ENCODE peak calls at places on chromosomes 2 and 18, in six cellular contexts. One of them, this sample, is unnamed.

GRCh38 chr18:10475633-10476388 is 21.4 kb downstream of the APCDD1 start:
- DNase-seq in GM12878: no peak
- DNase-seq in HepG2: no peak
- DNase-seq in H1: no peak
- DNase-seq in SK-N-SH: no peak
- DNase-seq in K562: no peak
- DNase-seq in this sample: no peak

GRCh38 chr2:129201636-129202035 is 777.8 kb upstream of the RAB6C start:
- DNase-seq in K562: no peak
- DNase-seq in HepG2: no peak
- DNase-seq in GM12878: no peak
- DNase-seq in H1: no peak
- DNase-seq in SK-N-SH: no peak
- DNase-seq in this sample: no peak

GRCh38 chr2:201696151-201696659 is 2.2 kb downstream of the MPP4 start:
- DNase-seq in HepG2: no peak
- DNase-seq in H1: no peak
- DNase-seq in GM12878: no peak
- DNase-seq in K562: no peak
- DNase-seq in SK-N-SH: no peak
- DNase-seq in this sample: no peak

GRCh38 chr18:4549164-4549920 is 94.2 kb upstream of the DLGAP1 start:
- DNase-seq in HepG2: no peak
- DNase-seq in K562: no peak
- DNase-seq in GM12878: no peak
- DNase-seq in SK-N-SH: no peak
- DNase-seq in H1: no peak
- DNase-seq in this sample: no peak

GRCh38 chr2:113178891-113179290 is 5.1 kb downstream of the PSD4 start:
- DNase-seq in H1: no peak
- DNase-seq in SK-N-SH: no peak
- DNase-seq in HepG2: no peak
- DNase-seq in K562: no peak
- DNase-seq in GM12878: no peak
- DNase-seq in this sample: no peak

GRCh38 chr2:156356006-156356764 is 23.7 kb upstream of the NR4A2 start:
- DNase-seq in K562: no peak
- DNase-seq in SK-N-SH: no peak
- DNase-seq in GM12878: no peak
- DNase-seq in HepG2: no peak
- DNase-seq in H1: no peak
- DNase-seq in this sample: no peak

GRCh38 chr2:162521871-162522655 is 178.1 kb downstream of the GCA start:
- DNase-seq in HepG2: no peak
- DNase-seq in SK-N-SH: no peak
- DNase-seq in K562: no peak
- DNase-seq in GM12878: no peak
- DNase-seq in H1: no peak
- DNase-seq in this sample: no peak

GRCh38 chr2:9235388-9236344 is 29.1 kb downstream of the ASAP2 start:
- DNase-seq in H1: no peak
- DNase-seq in K562: no peak
- DNase-seq in HepG2: peak
- DNase-seq in SK-N-SH: peak
- DNase-seq in GM12878: no peak
- DNase-seq in this sample: no peak

GRCh38 chr2:48026865-48027264 is 120.6 kb upstream of the FBXO11 start:
- DNase-seq in SK-N-SH: no peak
- DNase-seq in K562: no peak
- DNase-seq in GM12878: no peak
- DNase-seq in HepG2: no peak
- DNase-seq in H1: no peak
- DNase-seq in this sample: no peak

GRCh38 chr18:55362303-55362702 is 225.7 kb downstream of the TCF4 start:
- DNase-seq in K562: no peak
- DNase-seq in GM12878: no peak
- DNase-seq in HepG2: no peak
- DNase-seq in H1: no peak
- DNase-seq in SK-N-SH: no peak
- DNase-seq in this sample: no peak

GRCh38 chr2:72214429-72215143 is 66.9 kb upstream of the CYP26B1 start:
- DNase-seq in SK-N-SH: no peak
- DNase-seq in H1: no peak
- DNase-seq in HepG2: peak
- DNase-seq in GM12878: no peak
- DNase-seq in K562: no peak
- DNase-seq in this sample: no peak

GRCh38 chr18:62505669-62506494 is 16.9 kb upstream of the ZCCHC2 start:
- DNase-seq in K562: no peak
- DNase-seq in HepG2: no peak
- DNase-seq in H1: no peak
- DNase-seq in SK-N-SH: no peak
- DNase-seq in GM12878: peak
- DNase-seq in this sample: no peak

GRCh38 chr2:99643824-99644787 is 154.3 kb upstream of the REV1 start:
- DNase-seq in SK-N-SH: peak
- DNase-seq in K562: no peak
- DNase-seq in GM12878: no peak
- DNase-seq in H1: no peak
- DNase-seq in HepG2: no peak
- DNase-seq in this sample: no peak

GRCh38 chr2:51995293-51995692 is 963.4 kb upstream of the NRXN1 start:
- DNase-seq in K562: no peak
- DNase-seq in H1: no peak
- DNase-seq in HepG2: no peak
- DNase-seq in SK-N-SH: no peak
- DNase-seq in GM12878: no peak
- DNase-seq in this sample: no peak

GRCh38 chr18:10343778-10344177 is 110.7 kb upstream of the APCDD1 start:
- DNase-seq in GM12878: no peak
- DNase-seq in H1: no peak
- DNase-seq in SK-N-SH: no peak
- DNase-seq in K562: no peak
- DNase-seq in HepG2: no peak
- DNase-seq in this sample: no peak

GRCh38 chr2:146917430-146918037 is 927.3 kb upstream of the ACVR2A start:
- DNase-seq in H1: no peak
- DNase-seq in GM12878: no peak
- DNase-seq in SK-N-SH: no peak
- DNase-seq in HepG2: no peak
- DNase-seq in K562: no peak
- DNase-seq in this sample: no peak

GRCh38 chr18:26502834-26503233 is 45.5 kb downstream of the KCTD1 start:
- DNase-seq in HepG2: no peak
- DNase-seq in K562: no peak
- DNase-seq in SK-N-SH: no peak
- DNase-seq in GM12878: no peak
- DNase-seq in H1: no peak
- DNase-seq in this sample: no peak

GRCh38 chr18:79964330-79965118 is at the start of gene HSBP1L1:
- DNase-seq in H1: peak
- DNase-seq in GM12878: no peak
- DNase-seq in SK-N-SH: peak
- DNase-seq in HepG2: peak
- DNase-seq in K562: no peak
- DNase-seq in this sample: peak

GRCh38 chr2:96205888-96206287 is 2.7 kb downstream of the STARD7 start:
- DNase-seq in GM12878: no peak
- DNase-seq in SK-N-SH: no peak
- DNase-seq in H1: no peak
- DNase-seq in HepG2: no peak
- DNase-seq in K562: no peak
- DNase-seq in this sample: no peak

GRCh38 chr2:233414777-233415570 is 60.7 kb downstream of the DGKD start:
- DNase-seq in HepG2: no peak
- DNase-seq in K562: no peak
- DNase-seq in H1: peak
- DNase-seq in GM12878: no peak
- DNase-seq in SK-N-SH: no peak
- DNase-seq in this sample: peak
- TF ChIP-seq MAX in HepG2: no peak
- TF ChIP-seq MAX in K562: no peak
- TF ChIP-seq MAX in H1: no peak
- TF ChIP-seq MAX in GM12878: no peak
- TF ChIP-seq MAX in SK-N-SH: peak
- TF ChIP-seq MAX in this sample: peak

DNA sequence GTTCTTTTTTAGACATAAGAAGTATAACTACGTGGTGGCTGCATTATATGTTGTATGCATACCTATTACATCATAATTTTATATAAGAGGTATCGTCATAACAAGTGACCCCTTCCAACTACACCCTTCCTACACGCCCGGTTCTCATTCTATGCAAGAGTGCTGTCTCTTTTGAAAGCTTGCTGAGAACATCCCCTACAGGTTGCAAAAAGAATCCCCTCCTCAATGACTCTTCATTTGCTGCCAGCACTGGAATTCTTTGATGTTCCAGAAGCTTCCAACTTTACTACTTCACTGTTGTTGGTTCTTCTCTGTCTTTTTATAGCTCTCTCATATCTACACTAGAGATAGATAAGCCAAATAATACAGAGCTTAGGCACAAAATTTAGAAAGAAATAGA is 66.4 kb downstream of the CDH7 start:
- DNase-seq in HepG2: no peak
- DNase-seq in K562: no peak
- DNase-seq in SK-N-SH: no peak
- DNase-seq in H1: no peak
- DNase-seq in GM12878: no peak
- DNase-seq in this sample: no peak
- TF ChIP-seq YY1 in HepG2: no peak
- TF ChIP-seq YY1 in K562: no peak
- TF ChIP-seq YY1 in SK-N-SH: no peak
- TF ChIP-seq YY1 in H1: no peak
- TF ChIP-seq YY1 in GM12878: no peak
- TF ChIP-seq YY1 in this sample: no peak

GRCh38 chr2:230614040-230614439 is 98.6 kb upstream of the CAB39 start:
- DNase-seq in HepG2: no peak
- DNase-seq in GM12878: no peak
- DNase-seq in SK-N-SH: no peak
- DNase-seq in K562: no peak
- DNase-seq in H1: no peak
- DNase-seq in this sample: no peak

GRCh38 chr2:230619471-230619870 is 93.2 kb upstream of the CAB39 start:
- DNase-seq in SK-N-SH: no peak
- DNase-seq in H1: peak
- DNase-seq in HepG2: no peak
- DNase-seq in K562: no peak
- DNase-seq in GM12878: no peak
- DNase-seq in this sample: no peak

GRCh38 chr2:230614913-230615332 is 97.7 kb upstream of the CAB39 start:
- DNase-seq in K562: no peak
- DNase-seq in GM12878: peak
- DNase-seq in H1: peak
- DNase-seq in HepG2: no peak
- DNase-seq in SK-N-SH: no peak
- DNase-seq in this sample: no peak
- TF ChIP-seq MAX in K562: no peak
- TF ChIP-seq MAX in GM12878: no peak
- TF ChIP-seq MAX in H1: no peak
- TF ChIP-seq MAX in HepG2: no peak
- TF ChIP-seq MAX in SK-N-SH: no peak
- TF ChIP-seq MAX in this sample: no peak

DNA sequence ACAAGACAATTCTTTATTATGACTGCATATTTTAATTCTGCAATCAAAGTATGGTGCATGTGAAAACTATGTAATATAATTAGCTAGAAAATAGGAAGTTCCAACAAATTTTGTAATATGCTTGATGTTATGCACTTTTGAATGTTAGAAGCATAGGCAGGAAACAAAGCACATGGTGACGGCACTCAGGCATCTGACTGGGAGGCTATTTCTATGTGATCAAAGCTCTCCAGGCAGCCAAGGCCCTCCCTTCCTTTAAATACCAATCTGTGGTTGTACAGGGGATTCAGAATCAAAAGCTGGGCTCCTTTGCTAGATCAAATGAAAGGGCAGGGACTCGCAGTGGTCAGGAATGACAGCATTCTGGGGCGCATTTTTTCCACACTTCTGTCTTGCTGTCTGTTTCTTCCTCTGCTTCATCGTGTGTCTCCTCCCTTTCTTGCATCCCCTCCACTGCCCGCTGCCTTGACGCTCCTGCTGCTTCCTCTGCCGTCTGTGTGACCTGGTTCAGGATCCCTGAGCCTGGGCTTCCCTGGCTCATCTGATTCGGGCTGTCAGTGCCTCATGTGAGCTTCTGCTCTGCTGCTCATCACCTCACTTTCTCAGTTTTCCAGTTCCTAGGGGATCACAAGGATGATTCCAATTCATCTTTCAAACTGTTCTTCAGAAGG is 30.8 kb downstream of the TMEM182 start:
- DNase-seq in SK-N-SH: no peak
- DNase-seq in HepG2: no peak
- DNase-seq in H1: no peak
- DNase-seq in GM12878: no peak
- DNase-seq in K562: no peak
- DNase-seq in this sample: no peak
- TF ChIP-seq YY1 in SK-N-SH: no peak
- TF ChIP-seq YY1 in HepG2: no peak
- TF ChIP-seq YY1 in H1: no peak
- TF ChIP-seq YY1 in GM12878: no peak
- TF ChIP-seq YY1 in K562: no peak
- TF ChIP-seq YY1 in this sample: no peak